ENCODE peak calls at places on chromosomes 6 and 20, in six cellular contexts. Z, V, F, I, L and X are unnamed samples.

GRCh38 chr20:53579581-53580375 is 13.9 kb downstream of the ZNF217 start:
- DNase-seq in Z (no peak), V (no peak), F (peak; percentile 99), I (peak; percentile 99), L (no peak), X (no peak)

GRCh38 chr6:137801352-137802088 is 65.5 kb upstream of the TNFAIP3 start:
- DNase-seq in Z (no peak), V (no peak), F (no peak), I (no peak), L (no peak), X (no peak)

GRCh38 chr20:24705486-24705885 is 236.1 kb downstream of the SYNDIG1 start:
- DNase-seq in Z (no peak), V (no peak), F (no peak), I (peak; percentile 48), L (no peak), X (no peak)

GRCh38 chr6:105178110-105178509 is 1.7 kb downstream of the POPDC3 start:
- DNase-seq in Z (peak; percentile 77), V (no peak), F (no peak), I (peak; percentile 85), L (no peak), X (no peak)

GRCh38 chr6:114747995-114748625 is 405.3 kb upstream of the HS3ST5 start:
- DNase-seq in Z (peak; percentile 60), V (no peak), F (peak; percentile 21), I (peak; percentile 53), L (peak; percentile 41), X (no peak)

GRCh38 chr20:38460040-38460623 is 12.5 kb upstream of the RALGAPB start:
- DNase-seq in Z (peak; percentile 85), V (no peak), F (peak; percentile 92), I (peak; percentile 91), L (peak; percentile 65), X (no peak)

GRCh38 chr6:130843575-130844320 is 16.5 kb downstream of the SMLR1 start:
- DNase-seq in Z (peak; percentile 42), V (no peak), F (peak; percentile 74), I (peak; percentile 53), L (no peak), X (no peak)

GRCh38 chr6:157710604-157711003 is 112.4 kb upstream of the SNX9 start:
- DNase-seq in Z (no peak), V (no peak), F (no peak), I (no peak), L (no peak), X (no peak)

GRCh38 chr6:166106076-166106686 is 61.5 kb downstream of the TBXT start:
- DNase-seq in Z (peak; percentile 74), V (no peak), F (peak; percentile 50), I (peak; percentile 75), L (peak; percentile 31), X (no peak)

GRCh38 chr6:93418448-93419303 is 683 bp downstream of the EPHA7 start:
- DNase-seq in Z (peak; percentile 18), V (peak; percentile 51), F (no peak), I (peak; percentile 13), L (peak; percentile 45), X (no peak)

GRCh38 chr20:20364747-20365558 is 3.0 kb upstream of the INSM1 start:
- DNase-seq in Z (no peak), V (no peak), F (no peak), I (no peak), L (no peak), X (no peak)

GRCh38 chr6:43606019-43606418 is 23.0 kb downstream of the GTPBP2 start:
- DNase-seq in Z (no peak), V (no peak), F (no peak), I (no peak), L (no peak), X (no peak)

GRCh38 chr6:19753822-19754221 is 83.3 kb upstream of the ID4 start:
- DNase-seq in Z (no peak), V (no peak), F (no peak), I (no peak), L (no peak), X (no peak)

GRCh38 chr6:34182751-34183531 is 37.1 kb upstream of the GRM4 start:
- DNase-seq in Z (no peak), V (no peak), F (no peak), I (no peak), L (no peak), X (no peak)

GRCh38 chr6:156963712-156964700 is 186.8 kb downstream of the ARID1B start:
- DNase-seq in Z (peak; percentile 74), V (no peak), F (peak; percentile 28), I (peak; percentile 58), L (no peak), X (no peak)

GRCh38 chr20:56607061-56607704 is 21.9 kb upstream of the TFAP2C start:
- DNase-seq in Z (no peak), V (no peak), F (no peak), I (peak; percentile 65), L (peak; percentile 24), X (no peak)
- H3K27ac ChIP-seq in Z (no peak overlapping the region), V (no peak overlapping the region), F (no peak overlapping the region), I (peak overlapping the region; percentile 87), L (peak overlapping the region; percentile 94), X (no peak overlapping the region)

DNA sequence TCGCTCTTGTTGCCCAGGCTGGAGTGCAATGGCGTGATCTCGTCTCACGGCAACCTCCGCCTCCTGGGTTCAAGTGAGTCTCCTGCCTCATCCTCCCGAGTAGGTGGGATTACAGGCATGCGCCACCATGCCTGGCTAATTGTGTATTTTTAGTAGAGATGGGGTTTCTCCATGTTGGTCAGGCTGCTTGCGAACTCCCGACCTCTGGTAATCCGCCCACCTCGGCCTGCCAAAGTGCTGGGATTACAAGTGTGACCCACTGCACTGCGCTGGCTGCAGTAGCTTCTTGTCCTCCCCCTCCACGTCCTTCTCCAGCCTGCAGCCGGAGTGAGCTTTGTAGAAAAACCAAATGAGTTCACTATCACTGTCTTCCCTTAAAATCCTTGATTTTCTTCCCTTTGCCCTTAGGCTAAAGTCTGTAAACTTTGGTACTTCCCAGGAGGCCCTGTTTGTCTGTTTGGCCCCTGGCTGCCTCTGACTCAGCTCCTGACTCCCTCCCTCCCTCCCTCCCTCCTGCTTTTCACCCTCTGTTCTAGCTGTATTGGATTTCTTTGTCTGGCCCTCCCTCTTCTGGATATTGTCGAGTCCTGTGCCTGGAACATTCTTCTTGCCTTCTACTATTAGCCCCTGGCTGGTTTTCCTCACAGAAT is 12.9 kb downstream of the PARD6B start:
- DNase-seq in Z (peak; percentile 84), V (peak; percentile 75), F (peak; percentile 96), I (peak; percentile 92), L (peak; percentile 72), X (no peak)
- TF ChIP-seq CTCF in Z (peak; percentile 63), V (peak; percentile 20), F (peak; percentile 81), I (peak; percentile 69), L (peak; percentile 68), X (no peak)

GRCh38 chr20:59752101-59752586 is 147.8 kb downstream of the PHACTR3 start:
- DNase-seq in Z (no peak), V (no peak), F (no peak), I (no peak), L (no peak), X (no peak)

GRCh38 chr20:59753836-59754235 is 149.5 kb downstream of the PHACTR3 start:
- DNase-seq in Z (no peak), V (no peak), F (no peak), I (no peak), L (no peak), X (no peak)

GRCh38 chr20:59754551-59754950 is 150.2 kb downstream of the PHACTR3 start:
- DNase-seq in Z (no peak), V (no peak), F (no peak), I (no peak), L (no peak), X (no peak)

GRCh38 chr20:59751075-59751711 is 146.9 kb downstream of the PHACTR3 start:
- DNase-seq in Z (peak; percentile 50), V (peak; percentile 69), F (peak; percentile 52), I (peak; percentile 73), L (peak; percentile 64), X (no peak)

DNA sequence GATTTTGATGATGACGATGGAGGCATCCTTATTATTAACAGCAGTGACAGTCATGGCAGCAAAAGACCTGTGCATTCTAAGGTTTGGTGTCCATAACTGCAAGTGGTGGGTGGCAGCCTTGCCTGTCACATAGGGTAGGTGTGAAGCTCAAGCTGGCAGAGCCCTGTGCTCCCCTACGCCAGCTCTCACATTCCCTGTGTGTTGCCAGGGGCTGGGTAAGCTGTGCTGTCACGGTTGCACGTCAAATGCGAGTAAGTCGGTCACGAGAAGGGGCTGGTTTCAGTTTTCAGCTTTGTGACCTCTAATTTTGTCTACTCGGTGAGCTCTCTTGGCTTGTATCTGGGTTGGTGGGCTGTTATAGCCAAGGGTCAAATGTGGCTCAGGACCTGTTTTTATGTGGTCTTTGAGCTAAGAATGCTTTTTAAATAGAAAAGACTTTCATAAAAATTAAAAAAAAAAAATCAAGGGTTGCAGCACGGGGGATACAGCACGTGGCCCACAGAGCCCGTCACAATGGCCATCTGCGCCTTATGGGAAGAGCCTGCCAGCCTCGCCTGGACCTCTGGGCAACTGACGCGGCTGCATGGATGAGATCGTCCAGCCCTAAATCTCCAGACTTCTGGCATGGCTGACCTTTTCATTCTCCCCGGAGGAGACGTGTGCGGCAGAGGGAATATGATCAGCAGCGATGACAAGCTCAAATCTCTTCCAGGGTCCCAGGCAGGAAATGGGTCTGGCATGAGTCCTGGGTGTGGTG is 148.5 kb downstream of the PHACTR3 start:
- DNase-seq in Z (no peak), V (no peak), F (no peak), I (no peak), L (no peak), X (no peak)
- H3K4me3 ChIP-seq in Z (no peak overlapping the region), V (no peak overlapping the region), F (no peak overlapping the region), I (no peak overlapping the region), L (no peak overlapping the region), X (no peak overlapping the region)

DNA sequence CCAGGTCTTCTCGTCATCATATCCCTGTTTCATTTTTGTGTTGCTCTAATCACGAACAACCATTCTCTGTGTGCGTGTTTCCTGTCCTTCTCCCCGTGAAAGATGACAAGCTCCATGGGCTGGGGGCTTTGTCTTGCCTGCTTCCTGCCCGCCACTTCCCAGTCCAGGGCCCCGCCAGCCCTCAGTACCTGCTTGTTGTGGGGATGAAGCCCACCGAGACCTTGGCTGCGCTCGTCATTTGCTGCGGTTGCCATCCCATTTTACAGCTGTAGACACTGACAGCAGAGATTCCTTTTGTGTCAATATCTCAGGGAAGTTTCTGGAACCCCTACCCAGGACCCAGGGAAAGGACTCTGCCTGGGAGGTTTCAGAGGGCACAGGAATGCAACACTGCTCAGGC is 40.3 kb upstream of the STX16 start:
- DNase-seq in Z (no peak), V (no peak), F (no peak), I (no peak), L (no peak), X (no peak)
- H3K27ac ChIP-seq in Z (no peak overlapping the region), V (no peak overlapping the region), F (no peak overlapping the region), I (peak overlapping the region; percentile 83), L (peak overlapping the region; percentile 69), X (no peak overlapping the region)

DNA sequence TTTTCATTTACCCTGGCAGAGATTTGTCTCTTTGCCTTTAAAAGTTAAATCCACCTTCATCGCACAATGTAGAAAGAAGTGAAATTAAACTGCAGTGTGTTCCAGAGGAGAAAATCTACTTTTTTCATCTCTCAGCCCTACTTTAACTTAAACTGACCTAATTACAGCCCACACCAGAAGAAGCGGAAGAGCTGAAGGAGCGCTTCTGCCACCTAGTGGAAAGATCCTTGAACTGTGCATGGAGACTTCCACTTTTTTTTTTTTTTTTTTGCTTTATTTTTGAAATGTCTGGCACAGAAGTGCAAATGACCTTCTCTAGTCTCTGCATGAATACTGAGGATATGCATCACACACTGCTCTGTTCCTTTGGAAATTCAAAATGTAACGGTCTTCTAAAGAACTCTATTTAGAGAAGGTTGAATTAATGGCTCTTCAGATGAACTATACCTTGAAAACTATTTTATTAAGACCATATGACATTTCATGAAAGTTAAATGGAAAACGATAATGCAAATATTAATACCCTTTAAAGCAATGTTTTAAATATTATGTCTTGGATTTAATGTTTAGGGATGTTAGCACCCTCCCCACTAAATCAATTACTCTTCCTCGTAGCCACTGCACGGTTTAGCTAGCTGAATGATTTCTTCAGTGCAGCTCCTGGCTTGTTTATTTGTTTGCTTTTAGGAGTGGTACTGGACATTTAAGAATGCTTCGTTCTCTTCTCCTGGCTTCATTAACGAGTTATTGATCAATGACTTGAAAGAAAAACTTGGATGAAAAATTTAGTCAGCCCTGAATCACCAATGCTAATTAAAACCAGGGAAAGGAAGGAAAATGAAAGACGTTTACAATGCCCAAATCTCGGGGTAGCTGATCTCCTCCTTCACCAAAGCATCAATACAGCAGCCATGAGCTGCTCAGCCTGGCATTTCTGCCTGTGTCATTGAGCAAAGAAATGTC is 569.6 kb upstream of the GJE1 start:
- DNase-seq in Z (peak; percentile 54), V (peak; percentile 52), F (peak; percentile 74), I (peak; percentile 85), L (peak; percentile 46), X (no peak)
- TF ChIP-seq CTCF in Z (peak; percentile 85), V (peak; percentile 94), F (peak; percentile 86), I (peak; percentile 79), L (peak; percentile 91), X (peak; percentile 50)